ENCODE peak calls at places on chromosomes 16 and 17, in eight cellular contexts. F is lung; M is substantia nigra; B is SJSA1; P is NCI-H2081; T is mucosa of descending colon; V is NCI-H1105; U is stimulated activated CD4-positive, alpha-beta T cell treated with anti-CD3 and anti-CD28 coated beads, Interleukin-1b, Interleukin-23, amount 100 ng/mL, for 1 hour. D is an unnamed sample.

GRCh38 chr17:34562387-34562786 is 17.0 kb upstream of the TMEM132E start:
- DNase-seq in F (no peak), M (no peak), B (no peak), P (no peak), T (no peak), V (peak), U (no peak), D (peak)

GRCh38 chr17:30219833-30220232 is 15.7 kb downstream of the SLC6A4 start:
- DNase-seq in F (no peak), M (no peak), B (no peak), P (no peak), T (no peak), V (no peak), U (no peak), D (no peak)

GRCh38 chr17:8753976-8754440 is 4.3 kb downstream of the SPDYE4 start:
- DNase-seq in F (no peak), M (no peak), B (peak), P (peak), T (no peak), V (peak), U (no peak), D (no peak)

GRCh38 chr17:58321571-58322525 is 6.7 kb downstream of the TSPOAP1 start:
- DNase-seq in F (no peak), M (no peak), B (no peak), P (no peak), T (peak), V (no peak), U (no peak), D (no peak)

GRCh38 chr16:77043076-77043475 is 147.9 kb upstream of the MON1B start:
- DNase-seq in F (no peak), M (no peak), B (no peak), P (peak), T (no peak), V (peak), U (no peak), D (peak)

GRCh38 chr17:31726980-31727427 is 132.0 kb downstream of the COPRS start:
- DNase-seq in F (no peak), M (no peak), B (peak), P (no peak), T (no peak), V (no peak), U (no peak), D (no peak)

GRCh38 chr16:10181196-10182162 is 749 bp downstream of the GRIN2A start:
- DNase-seq in F (peak), M (peak), B (peak), P (no peak), T (peak), V (no peak), U (peak), D (peak)

GRCh38 chr16:65547799-65548446 is 426.1 kb upstream of the CDH11 start:
- DNase-seq in F (no peak), M (no peak), B (peak), P (no peak), T (no peak), V (no peak), U (no peak), D (peak)

GRCh38 chr17:80738987-80739730 is 194.5 kb downstream of the RPTOR start:
- DNase-seq in F (no peak), M (no peak), B (no peak), P (no peak), T (no peak), V (no peak), U (no peak), D (no peak)

GRCh38 chr16:14268073-14268472 is 197.0 kb downstream of the MRTFB start:
- DNase-seq in F (no peak), M (no peak), B (no peak), P (no peak), T (no peak), V (no peak), U (no peak), D (no peak)

GRCh38 chr17:438191-438590 is 85.6 kb upstream of the RPH3AL start:
- DNase-seq in F (no peak), M (no peak), B (no peak), P (no peak), T (no peak), V (no peak), U (no peak), D (no peak)

GRCh38 chr17:78391843-78392242 is 13.4 kb downstream of the PGS1 start:
- DNase-seq in F (no peak), M (no peak), B (peak), P (no peak), T (no peak), V (no peak), U (no peak), D (no peak)

GRCh38 chr16:30731411-30731810 is 16.8 kb upstream of the PHKG2 start:
- DNase-seq in F (no peak), M (no peak), B (no peak), P (no peak), T (no peak), V (no peak), U (no peak), D (no peak)

GRCh38 chr17:44359458-44360143 is 4.1 kb downstream of the FAM171A2 start:
- DNase-seq in F (no peak), M (no peak), B (no peak), P (no peak), T (no peak), V (no peak), U (no peak), D (no peak)

GRCh38 chr17:82031303-82031884 is at the start of gene RAC3:
- DNase-seq in F (no peak), M (no peak), B (no peak), P (peak), T (no peak), V (peak), U (no peak), D (peak)

GRCh38 chr17:8766731-8767130 is 8.4 kb upstream of the SPDYE4 start:
- DNase-seq in F (no peak), M (no peak), B (no peak), P (no peak), T (no peak), V (no peak), U (no peak), D (no peak)

GRCh38 chr17:27485711-27486495 is 29.7 kb downstream of the KSR1 start:
- DNase-seq in F (no peak), M (no peak), B (no peak), P (no peak), T (no peak), V (no peak), U (no peak), D (no peak)

GRCh38 chr16:28494141-28494851 is at the start of gene APOBR:
- DNase-seq in F (peak), M (no peak), B (no peak), P (no peak), T (peak), V (no peak), U (peak), D (no peak)

GRCh38 chr17:74872313-74873035 is at the start of gene FDXR:
- DNase-seq in F (no peak), M (no peak), B (peak), P (no peak), T (peak), V (no peak), U (no peak), D (no peak)

GRCh38 chr17:45425125-45425983 is 7.3 kb downstream of the ARHGAP27 start:
- DNase-seq in F (peak), M (no peak), B (peak), P (peak), T (peak), V (peak), U (no peak), D (peak)

GRCh38 chr16:87435399-87436224 is 43.5 kb downstream of the MAP1LC3B start:
- DNase-seq in F (no peak), M (no peak), B (peak), P (no peak), T (peak), V (no peak), U (no peak), D (no peak)

GRCh38 chr17:38815576-38816193 is 9.4 kb downstream of the CWC25 start:
- DNase-seq in F (no peak), M (no peak), B (no peak), P (no peak), T (no peak), V (no peak), U (no peak), D (no peak)

GRCh38 chr16:51402785-51403184 is 251.7 kb upstream of the SALL1 start:
- DNase-seq in F (no peak), M (no peak), B (no peak), P (no peak), T (no peak), V (no peak), U (no peak), D (no peak)

GRCh38 chr16:86195863-86196630 is 297.1 kb downstream of the IRF8 start:
- DNase-seq in F (no peak), M (no peak), B (peak), P (no peak), T (no peak), V (no peak), U (no peak), D (peak)

GRCh38 chr17:67139784-67140665 is 95.7 kb downstream of the CACNG1 start:
- DNase-seq in F (no peak), M (no peak), B (no peak), P (no peak), T (no peak), V (no peak), U (no peak), D (peak)

GRCh38 chr16:58119509-58119845 is 9.7 kb downstream of the CFAP20 start:
- DNase-seq in F (no peak), M (no peak), B (no peak), P (peak), T (no peak), V (peak), U (no peak), D (no peak)

GRCh38 chr17:38421871-38422819 is 6.1 kb upstream of the ARHGAP23 start:
- DNase-seq in F (no peak), M (no peak), B (no peak), P (peak), T (no peak), V (no peak), U (no peak), D (no peak)